ENCODE peak calls at places on chromosomes 12 and 14, in four cellular contexts. H, V, Z and J are unnamed samples.

GRCh38 chr12:29807125-29807524 is 23.4 kb upstream of the TMTC1 start:
- DNase-seq in Z (no peak), H (no peak), V (no peak), J (no peak)

GRCh38 chr12:12236896-12237295 is 29.9 kb downstream of the LRP6 start:
- DNase-seq in Z (no peak), H (no peak), V (no peak), J (no peak)

GRCh38 chr12:120079352-120080042 is 37.1 kb downstream of the RAB35 start:
- DNase-seq in V (no peak), Z (no peak), H (no peak), J (no peak)

GRCh38 chr14:61671086-61671485 is 24.2 kb upstream of the HIF1A start:
- DNase-seq in V (no peak), H (no peak), Z (no peak), J (no peak)

GRCh38 chr12:47207005-47207717 is 127.4 kb upstream of the AMIGO2 start:
- DNase-seq in V (no peak), H (peak; percentile 76), Z (peak; percentile 40), J (no peak)

GRCh38 chr14:70567791-70568190 is 32.7 kb downstream of the MED6 start:
- DNase-seq in H (no peak), Z (no peak), V (no peak), J (no peak)

GRCh38 chr14:19729763-19730162 is 13.6 kb upstream of the OR4Q3 start:
- DNase-seq in H (no peak), Z (no peak), V (no peak), J (no peak)

GRCh38 chr12:92290016-92290685 is 144.5 kb upstream of the BTG1 start:
- DNase-seq in V (no peak), Z (no peak), H (no peak), J (no peak)

GRCh38 chr12:75289678-75290200 is 40.4 kb downstream of the CAPS2 start:
- DNase-seq in V (no peak), H (no peak), Z (no peak), J (no peak)

GRCh38 chr12:110314308-110314707 is 33.3 kb downstream of the ATP2A2 start:
- DNase-seq in Z (no peak), H (no peak), V (no peak), J (no peak)

GRCh38 chr12:15627995-15628945 is 160.9 kb downstream of the EPS8 start:
- DNase-seq in H (no peak), V (no peak), Z (no peak), J (no peak)

GRCh38 chr12:53743277-53744129 is 8.3 kb downstream of the CISTR start:
- DNase-seq in V (peak; percentile 64), Z (peak; percentile 64), H (no peak), J (peak; percentile 61)

GRCh38 chr14:67158559-67158958 is 30.7 kb upstream of the GARIN2 start:
- DNase-seq in Z (no peak), V (no peak), H (no peak), J (no peak)

GRCh38 chr12:130765186-130765659 is 49.1 kb upstream of the RIMBP2 start:
- DNase-seq in V (no peak), H (no peak), Z (no peak), J (no peak)

GRCh38 chr12:124940393-124941169 is 26.1 kb upstream of the UBC start:
- DNase-seq in V (peak; percentile 89), Z (peak; percentile 91), H (peak; percentile 93), J (peak; percentile 89)

GRCh38 chr12:92702754-92703679 is at the start of gene PLEKHG7:
- DNase-seq in V (no peak), H (no peak), Z (no peak), J (peak; percentile 46)

GRCh38 chr14:35576260-35576659 is 42.3 kb downstream of the INSM2 start:
- DNase-seq in H (no peak), Z (no peak), V (no peak), J (no peak)

GRCh38 chr12:15982471-15982870 is 71.3 kb downstream of the DERA start:
- DNase-seq in Z (no peak), V (no peak), H (no peak), J (no peak)

GRCh38 chr14:88503754-88504406 is 50.9 kb downstream of the PTPN21 start:
- DNase-seq in H (no peak), Z (no peak), V (no peak), J (no peak)

DNA sequence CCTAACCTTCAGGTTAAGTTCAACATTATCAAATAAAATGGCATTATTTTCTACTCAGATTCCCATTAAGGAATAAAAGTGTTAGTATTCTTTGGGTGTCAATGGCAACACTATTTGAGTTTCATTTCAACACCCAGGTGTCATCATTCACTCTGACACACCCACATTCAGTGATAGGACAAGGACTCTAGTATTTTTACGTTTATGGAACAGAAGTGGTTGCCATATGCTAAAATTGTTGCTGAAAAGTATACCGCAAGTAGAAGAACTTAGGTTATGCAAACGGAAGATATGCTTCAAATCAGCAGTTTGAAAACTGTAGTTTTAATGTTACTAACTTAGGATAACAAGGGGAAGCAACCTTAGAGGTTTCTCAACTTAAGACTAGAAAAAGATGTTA is 20.0 kb upstream of the SGPP1 start:
- DNase-seq in V (no peak), H (no peak), Z (no peak), J (no peak)
- H3K27ac ChIP-seq in V (no peak overlapping the region), H (no peak overlapping the region), Z (no peak overlapping the region), J (no peak overlapping the region)

DNA sequence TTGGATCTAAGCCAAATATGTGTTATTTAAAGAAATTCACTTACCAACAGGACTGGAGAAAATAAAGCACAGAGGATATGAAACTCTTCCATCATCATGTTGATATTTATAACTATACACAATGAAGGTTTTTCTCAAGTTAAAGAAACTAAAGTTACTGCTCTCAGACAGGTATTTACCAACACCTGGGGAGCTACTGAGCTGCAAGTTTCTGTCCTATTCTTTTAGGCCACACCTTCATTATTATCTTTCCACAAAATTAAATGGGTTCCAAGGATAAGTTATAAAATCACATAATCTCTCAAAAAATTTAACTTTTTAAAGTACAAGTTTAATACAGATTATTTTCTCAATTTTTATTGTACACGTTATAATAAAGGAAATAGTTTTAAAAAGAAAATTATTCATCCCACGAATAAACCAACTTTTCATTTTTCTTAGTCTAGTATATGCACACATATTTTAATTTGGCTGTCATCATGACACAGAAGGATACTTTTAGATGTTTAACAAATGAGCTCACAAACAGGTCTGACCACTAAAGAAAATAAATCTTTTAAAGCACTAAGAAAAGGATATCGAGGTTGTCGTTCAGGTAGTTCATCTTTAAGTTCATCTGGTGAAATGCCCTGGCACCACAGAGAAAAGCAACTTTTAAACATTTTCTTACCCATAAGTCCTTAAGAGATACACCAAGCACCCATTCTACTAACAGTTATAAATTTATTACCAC is 7.8 kb downstream of the GMFB start:
- DNase-seq in H (no peak), V (no peak), Z (no peak), J (no peak)
- H3K36me3 ChIP-seq in H (peaks cover 33% of the 10 kb centered on the region), V (no peaks in the 10 kb centered on the region), Z (peaks cover 11% of the 10 kb centered on the region), J (peaks cover 48% of the 10 kb centered on the region)

GRCh38 chr12:42921741-42922511 is 332.4 kb upstream of the PRICKLE1 start:
- DNase-seq in V (no peak), H (no peak), Z (no peak), J (no peak)
- H3K27ac ChIP-seq in V (no peak overlapping the region), H (no peak overlapping the region), Z (no peak overlapping the region), J (no peak overlapping the region)

DNA sequence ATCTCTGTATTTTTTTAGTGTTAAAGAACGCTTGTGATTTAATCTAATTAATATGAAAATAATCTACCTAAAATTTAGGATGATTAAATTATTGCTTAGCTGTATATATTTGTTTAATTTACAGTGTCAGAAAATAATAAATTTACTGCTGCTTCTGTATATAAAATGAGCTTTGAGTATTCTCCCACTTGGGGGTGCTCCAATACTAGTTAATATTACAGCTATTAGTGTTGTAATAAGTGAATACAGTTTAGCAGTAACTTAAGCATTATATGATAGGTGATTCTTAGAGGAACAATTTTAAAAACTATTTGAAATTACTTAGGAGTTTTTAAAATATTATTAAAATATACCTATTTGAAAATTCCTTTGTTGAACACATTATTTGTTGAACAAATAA is 62.2 kb downstream of the PAPOLA start:
- DNase-seq in Z (no peak), H (no peak), V (no peak), J (no peak)
- H3K36me3 ChIP-seq in Z (peaks cover 14% of the 10 kb centered on the region), H (peaks cover 76% of the 10 kb centered on the region), V (no peaks in the 10 kb centered on the region), J (peaks cover 75% of the 10 kb centered on the region)

DNA sequence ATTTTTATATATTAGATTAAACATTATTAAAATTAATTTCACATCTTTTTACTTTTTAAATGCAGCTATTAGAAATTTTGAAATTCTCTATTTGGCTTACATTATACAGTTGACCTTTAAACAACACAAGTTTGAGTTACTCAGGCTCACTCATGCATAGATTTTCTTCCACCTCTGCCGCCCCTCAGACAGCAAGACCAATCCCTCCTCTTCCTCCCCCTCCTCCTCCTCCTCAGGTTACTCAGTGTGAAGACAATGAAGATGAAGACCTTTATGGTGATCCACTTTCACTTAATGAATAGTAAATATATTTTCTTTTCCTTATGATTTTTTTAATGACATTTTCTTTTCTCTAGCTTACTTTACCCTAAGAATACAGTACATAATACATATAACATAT is 136.2 kb downstream of the LLPH start:
- DNase-seq in H (no peak), Z (no peak), V (no peak), J (no peak)
- H3K27ac ChIP-seq in H (no peak overlapping the region), Z (no peak overlapping the region), V (no peak overlapping the region), J (no peak overlapping the region)